ENCODE peak calls at places on chromosomes 11 and 22, in six cellular contexts. Z, F, K, H, S and N are unnamed samples. For H3K27me3, the result is how much of the 10 kb centered on the place peaks cover.

GRCh38 chr11:100790073-100790472 is 103.0 kb downstream of the ARHGAP42 start:
- DNase-seq in Z (no peak), S (no peak), H (no peak), F (peak), K (no peak), N (no peak)

GRCh38 chr11:35040221-35040942 is 98.6 kb upstream of the CD44 start:
- DNase-seq in H (no peak), F (peak), Z (peak), S (no peak), K (peak), N (peak)

GRCh38 chr11:73229321-73230275 is 11.5 kb downstream of the P2RY2 start:
- DNase-seq in K (no peak), F (no peak), S (peak), Z (no peak), H (no peak), N (no peak)

GRCh38 chr11:94895971-94896370 is 77.4 kb downstream of the CWC15 start:
- DNase-seq in F (peak), H (peak), Z (no peak), S (no peak), K (no peak), N (peak)

GRCh38 chr11:32006799-32007388 is 84.0 kb upstream of the RCN1 start:
- DNase-seq in F (peak), K (peak), S (peak), Z (no peak), H (no peak), N (peak)

GRCh38 chr11:111918390-111919256 is at the start of gene C11orf52:
- DNase-seq in Z (no peak), K (no peak), H (peak), F (peak), S (no peak), N (peak)

GRCh38 chr22:21634844-21635243 is 2.3 kb downstream of the CCDC116 start:
- DNase-seq in S (peak), H (no peak), Z (no peak), F (no peak), K (no peak), N (no peak)

GRCh38 chr11:62410972-62411371 is 7.9 kb upstream of the SCGB1A1 start:
- DNase-seq in Z (no peak), F (no peak), H (no peak), K (no peak), S (no peak), N (peak)

GRCh38 chr11:120598517-120599209 is 87.1 kb downstream of the GRIK4 start:
- DNase-seq in H (no peak), K (no peak), S (no peak), F (no peak), Z (no peak), N (no peak)

GRCh38 chr11:64593156-64594105 is 2.4 kb downstream of the SLC22A12 start:
- DNase-seq in F (no peak), H (no peak), Z (no peak), K (no peak), S (no peak), N (no peak)

GRCh38 chr22:27880778-27881394 is 38.2 kb downstream of the PITPNB start:
- DNase-seq in H (no peak), K (peak), S (peak), Z (peak), F (peak), N (peak)

GRCh38 chr11:47470671-47471070 is 21.7 kb upstream of the RAPSN start:
- DNase-seq in K (no peak), S (no peak), Z (no peak), F (no peak), H (no peak), N (no peak)

GRCh38 chr11:35786918-35787557 is 124.5 kb downstream of the TRIM44 start:
- DNase-seq in F (no peak), K (no peak), H (no peak), Z (no peak), S (peak), N (no peak)

GRCh38 chr22:42885446-42885845 is 28.4 kb upstream of the ARFGAP3 start:
- DNase-seq in Z (no peak), K (no peak), H (no peak), F (no peak), S (no peak), N (no peak)

GRCh38 chr22:41603873-41604332 is 14.3 kb upstream of the PMM1 start:
- DNase-seq in Z (no peak), H (no peak), K (no peak), F (no peak), S (no peak), N (no peak)

GRCh38 chr11:1460396-1460795 is 26.2 kb downstream of the MOB2 start:
- DNase-seq in F (no peak), Z (no peak), H (peak), S (no peak), K (no peak), N (no peak)

GRCh38 chr11:61028135-61028729 is 56.8 kb downstream of the CD6 start:
- DNase-seq in Z (no peak), S (no peak), K (no peak), H (no peak), F (peak), N (peak)

GRCh38 chr11:124739479-124740276 is at the start of gene NRGN:
- DNase-seq in Z (peak), F (peak), S (peak), H (peak), K (no peak), N (peak)

GRCh38 chr11:27514558-27514957 is 8.0 kb upstream of the LIN7C start:
- DNase-seq in F (no peak), Z (no peak), S (no peak), K (no peak), H (no peak), N (no peak)

GRCh38 chr11:61141601-61142028 is 19.6 kb downstream of the VPS37C start:
- DNase-seq in H (no peak), S (no peak), F (no peak), K (no peak), Z (no peak), N (no peak)

GRCh38 chr11:11313426-11313825 is 39.6 kb downstream of the CSNK2A3 start:
- DNase-seq in H (peak), Z (peak), F (peak), K (no peak), S (no peak), N (peak)

GRCh38 chr11:119361056-119361787 is 14.7 kb upstream of the MFRP start:
- DNase-seq in K (peak), Z (peak), S (peak), F (peak), H (peak), N (peak)

GRCh38 chr22:50553310-50553709 is 7.6 kb downstream of the KLHDC7B start:
- DNase-seq in S (no peak), K (no peak), Z (no peak), H (no peak), F (no peak), N (no peak)

GRCh38 chr11:10858505-10859360 is 880 bp upstream of the ZBED5 start:
- DNase-seq in K (no peak), H (peak), F (peak), S (peak), Z (no peak), N (peak)

GRCh38 chr11:520428-521178 is 13.6 kb upstream of the RNH1 start:
- DNase-seq in F (no peak), S (no peak), H (no peak), K (no peak), Z (no peak), N (no peak)

GRCh38 chr22:39092111-39092867 is 4.8 kb upstream of the APOBEC3H start:
- DNase-seq in H (no peak), F (no peak), K (no peak), S (no peak), Z (no peak), N (no peak)

GRCh38 chr22:31139066-31139465 is 1.2 kb downstream of the PLA2G3 start:
- DNase-seq in S (no peak), H (no peak), K (no peak), Z (no peak), F (no peak), N (no peak)

GRCh38 chr22:28369849-28370248 is 309.8 kb downstream of the TTC28 start:
- DNase-seq in F (no peak), H (no peak), S (no peak), K (no peak), Z (no peak), N (no peak)

GRCh38 chr22:35995772-35996171 is 32.9 kb downstream of the RBFOX2 start:
- DNase-seq in K (no peak), Z (no peak), F (peak), S (no peak), H (peak), N (peak)

GRCh38 chr22:46534177-46534776 is 3.1 kb downstream of the CELSR1 start:
- DNase-seq in K (no peak), Z (no peak), H (no peak), S (no peak), F (no peak), N (no peak)

GRCh38 chr22:46531776-46532175 is 5.6 kb downstream of the CELSR1 start:
- DNase-seq in Z (no peak), K (no peak), H (no peak), F (peak), S (no peak), N (no peak)

GRCh38 chr22:46534901-46535630 is 2.4 kb downstream of the CELSR1 start:
- DNase-seq in Z (no peak), H (no peak), S (no peak), F (no peak), K (no peak), N (no peak)

GRCh38 chr22:46535876-46536558 is 1.4 kb downstream of the CELSR1 start:
- DNase-seq in K (no peak), Z (no peak), S (no peak), H (no peak), F (no peak), N (no peak)

DNA sequence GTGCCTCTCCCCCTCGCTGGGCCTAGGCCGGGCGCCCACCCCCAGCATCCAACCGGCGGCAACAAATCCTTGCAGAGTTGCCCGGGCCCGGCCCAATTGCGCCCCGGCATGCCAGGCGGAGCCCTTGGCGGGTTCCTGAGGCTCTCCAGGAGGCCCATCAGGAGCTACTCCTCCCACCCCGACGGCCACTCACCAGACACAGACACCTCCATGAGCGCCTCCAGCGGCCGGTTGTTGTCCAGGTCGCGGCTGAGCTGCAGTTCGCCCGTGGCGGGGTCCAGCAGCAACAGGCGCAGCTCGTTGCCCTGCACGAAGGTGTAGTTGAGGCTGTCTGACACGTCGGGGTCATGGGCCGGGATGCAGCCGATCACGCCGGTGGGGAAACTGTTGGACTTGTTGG is 4.0 kb downstream of the CELSR1 start:
- DNase-seq in F (no peak), S (no peak), H (no peak), K (no peak), Z (no peak), N (peak)
- TF ChIP-seq CTCF in F (no peak), S (no peak), H (no peak), K (peak), Z (peak), N (peak)

GRCh38 chr22:22937894-22938480 is 50.4 kb downstream of the IGLL5 start:
- DNase-seq in H (no peak), F (no peak), S (no peak), Z (no peak), K (no peak), N (no peak)
- H3K4me3 ChIP-seq in H (no peak), F (no peak), S (no peak), Z (no peak), K (no peak), N (no peak)

DNA sequence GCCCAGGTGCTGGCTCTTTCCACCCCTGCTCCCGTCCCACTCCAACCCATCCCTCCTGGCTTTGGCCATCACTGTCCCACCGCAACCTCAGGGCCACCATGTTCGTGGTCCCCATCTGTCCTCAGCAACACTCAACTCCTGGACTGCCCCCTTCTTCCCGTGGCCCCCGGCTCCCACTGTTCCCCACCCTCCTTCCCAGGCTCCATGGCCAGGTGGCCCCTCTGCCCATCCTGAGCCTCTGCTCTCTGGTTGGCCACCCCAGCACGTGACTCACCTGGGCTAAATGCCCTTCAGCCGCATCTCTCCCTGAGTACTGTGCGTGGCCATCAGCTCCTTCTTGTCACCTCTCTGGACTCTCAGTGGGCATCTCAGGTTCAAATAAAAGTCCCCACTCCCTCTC is 41.6 kb upstream of the PHF21B start:
- DNase-seq in Z (no peak), F (no peak), H (no peak), K (no peak), S (no peak), N (no peak)
- H3K27me3 ChIP-seq in Z (under half), F (half or more), H (under half), K (under half), S (under half), N (under half)

GRCh38 chr22:19812910-19813309 is 41.8 kb downstream of the GNB1L start:
- DNase-seq in K (no peak), F (no peak), H (no peak), Z (no peak), S (no peak), N (no peak)
- TF ChIP-seq CTCF in K (no peak), F (no peak), H (no peak), Z (no peak), S (no peak), N (no peak)